ENCODE peak calls at places on chromosome 12, in nine cellular contexts. S is ovary, J is body of pancreas, F is sigmoid colon, C is breast epithelium, P is tibial nerve, T is Peyer's patch, W is esophagus squamous epithelium, D is prostate gland. O is an unnamed sample.
A peak's percentile ranks its signal among the peaks of the same experiment; 100 is the strongest.

GRCh38 chr12:25975682-25976081 is 17.2 kb downstream of the RASSF8 start:
- DNase-seq in P (no peak), S (no peak), T (no peak), C (no peak), D (no peak), F (no peak), W (no peak), J (no peak), O (no peak)

GRCh38 chr12:94982456-94982855 is 21.0 kb downstream of the NDUFA12 start:
- DNase-seq in T (no peak), P (no peak), J (no peak), D (no peak), C (no peak), W (no peak), F (no peak), S (no peak), O (no peak)

GRCh38 chr12:91316825-91317224 is 134.2 kb upstream of the DCN start:
- DNase-seq in J (no peak), W (no peak), S (no peak), P (no peak), D (no peak), C (no peak), T (no peak), F (no peak), O (no peak)

GRCh38 chr12:59055204-59055839 is 135.0 kb upstream of the LRIG3 start:
- DNase-seq in C (no peak), S (no peak), T (no peak), P (no peak), J (peak; percentile 12), D (no peak), W (no peak), F (no peak), O (no peak)

GRCh38 chr12:113244015-113244983 is 23.0 kb downstream of the TPCN1 start:
- DNase-seq in D (peak; percentile 86), J (peak; percentile 93), T (no peak), S (no peak), W (no peak), P (peak; percentile 40), F (peak; percentile 90), C (peak; percentile 94), O (no peak)

GRCh38 chr12:51056242-51056641 is 8.1 kb downstream of the LETMD1 start:
- DNase-seq in S (no peak), W (no peak), J (no peak), D (no peak), F (no peak), T (no peak), P (no peak), C (no peak), O (no peak)

GRCh38 chr12:91687052-91688017 is 458.3 kb downstream of the BTG1 start:
- DNase-seq in F (no peak), D (no peak), W (no peak), J (no peak), C (no peak), P (no peak), S (no peak), T (no peak), O (no peak)

GRCh38 chr12:123957191-123957590 is 15.4 kb downstream of the CCDC92 start:
- DNase-seq in W (no peak), S (no peak), T (no peak), C (no peak), P (no peak), D (no peak), J (no peak), F (no peak), O (no peak)

GRCh38 chr12:31217356-31218130 is 108.4 kb downstream of the SINHCAF start:
- DNase-seq in W (no peak), S (no peak), C (no peak), P (no peak), F (peak; percentile 57), T (no peak), J (no peak), D (no peak), O (no peak)

GRCh38 chr12:124323771-124324530 is 29.1 kb downstream of the RFLNA start:
- DNase-seq in T (no peak), C (no peak), P (no peak), F (no peak), S (no peak), D (no peak), W (no peak), J (no peak), O (no peak)

GRCh38 chr12:108717243-108717642 is 14.1 kb downstream of the CORO1C start:
- DNase-seq in S (no peak), W (no peak), D (no peak), T (no peak), C (no peak), P (no peak), J (no peak), F (no peak), O (no peak)

GRCh38 chr12:49882248-49882850 is 21.4 kb downstream of the FAIM2 start:
- DNase-seq in F (no peak), P (no peak), S (no peak), T (no peak), C (no peak), D (no peak), J (no peak), W (no peak), O (no peak)

GRCh38 chr12:114935658-114936057 is 251.7 kb upstream of the TBX3 start:
- DNase-seq in F (no peak), D (no peak), P (no peak), C (no peak), T (no peak), S (no peak), W (no peak), J (no peak), O (no peak)

GRCh38 chr12:125070661-125071390 is 5.6 kb downstream of the AACS start:
- DNase-seq in F (peak; percentile 11), W (no peak), S (no peak), T (no peak), P (no peak), D (no peak), C (no peak), J (no peak), O (no peak)

GRCh38 chr12:19304149-19304780 is 135.0 kb upstream of the AEBP2 start:
- DNase-seq in S (no peak), P (no peak), F (no peak), J (no peak), W (no peak), D (no peak), T (no peak), C (no peak), O (no peak)

GRCh38 chr12:52062167-52063080 is 7.4 kb upstream of the ATG101 start:
- DNase-seq in F (peak; percentile 76), J (no peak), T (no peak), C (no peak), D (no peak), P (no peak), W (no peak), S (peak; percentile 36), O (no peak)
- TF ChIP-seq POLR2A in F (no peak), J (no peak), T (no peak), C (no peak), D (no peak), P (no peak), W (no peak), S (no peak), O (no peak)

DNA sequence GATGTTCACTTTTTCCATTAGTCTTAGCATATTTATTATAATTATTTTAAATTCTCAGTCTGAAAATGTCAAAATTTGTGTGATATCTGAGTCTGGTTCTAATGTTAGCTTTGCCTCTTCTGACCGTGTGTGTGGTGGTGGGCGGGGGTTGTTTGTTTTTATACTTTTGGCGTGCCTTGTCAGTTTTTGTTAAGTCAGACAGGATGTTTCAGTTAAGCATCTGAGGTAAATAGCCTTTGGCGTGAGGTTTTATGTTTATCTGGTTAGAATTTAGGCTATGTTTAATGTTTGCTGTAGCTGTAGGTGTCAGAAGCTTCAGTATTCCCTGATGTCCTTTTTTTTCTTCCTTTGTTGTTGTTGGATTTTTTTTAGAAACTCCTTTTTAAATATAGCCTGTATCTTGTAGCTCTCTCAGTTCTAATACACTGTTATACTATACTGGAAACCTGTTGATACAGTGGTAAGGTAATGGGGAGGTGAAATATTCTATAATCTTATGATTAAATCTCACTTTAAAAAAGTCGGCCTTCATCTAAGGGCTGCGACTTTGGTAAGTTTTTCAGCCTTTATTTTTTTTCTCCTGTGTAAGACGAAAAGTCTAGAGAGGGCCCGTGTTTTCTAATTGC is 111.6 kb downstream of the SCAF11 start:
- DNase-seq in D (no peak), T (no peak), J (no peak), C (no peak), S (no peak), P (no peak), W (no peak), F (no peak), O (no peak)
- H3K36me3 ChIP-seq in D (no peaks in the 10 kb centered on the region), T (peaks cover 40% of the 10 kb centered on the region), J (no peaks in the 10 kb centered on the region), C (peaks cover 3% of the 10 kb centered on the region), S (no peaks in the 10 kb centered on the region), P (peaks cover 53% of the 10 kb centered on the region), W (no peaks in the 10 kb centered on the region), F (no peaks in the 10 kb centered on the region), O (peaks cover 46% of the 10 kb centered on the region)

DNA sequence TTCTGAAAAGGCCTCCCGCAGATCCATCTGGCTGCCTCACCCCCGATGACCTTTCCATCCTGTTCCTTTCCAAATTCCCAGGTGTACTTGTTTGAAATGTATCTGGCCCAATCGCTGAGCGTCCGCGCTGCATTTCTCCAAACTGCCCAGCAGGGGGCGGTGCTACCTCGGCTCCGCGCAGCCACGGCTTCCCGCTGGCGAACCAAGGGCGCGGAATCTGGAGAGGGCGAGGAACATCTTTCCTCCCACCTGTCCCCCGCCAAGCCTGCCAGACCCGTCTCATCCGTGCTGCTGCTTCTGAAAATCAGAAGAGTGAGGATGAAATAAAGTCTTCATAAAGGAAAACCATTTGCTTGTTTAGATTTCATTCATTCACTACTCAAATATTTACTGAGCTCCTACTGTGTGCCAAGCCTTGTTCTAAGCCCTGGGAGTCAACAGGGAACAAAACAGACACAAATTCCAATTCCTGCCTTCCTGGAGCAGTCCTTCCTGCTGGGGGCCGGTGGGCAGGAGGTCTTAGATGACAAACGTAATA is 16.8 kb upstream of the MYL2 start:
- DNase-seq in P (peak; percentile 22), C (peak; percentile 67), T (peak; percentile 23), F (no peak), J (peak; percentile 40), D (peak; percentile 18), S (no peak), W (no peak), O (no peak)
- TF ChIP-seq CTCF in P (peak; percentile 66), C (peak; percentile 59), T (peak; percentile 58), F (peak; percentile 68), J (peak; percentile 77), D (peak; percentile 72), S (no peak), W (peak; percentile 86), O (peak; percentile 70)

GRCh38 chr12:53182836-53183235 is 2.1 kb upstream of the CSAD start:
- DNase-seq in S (no peak), J (peak; percentile 38), P (no peak), C (no peak), T (no peak), D (no peak), F (no peak), W (no peak), O (no peak)

GRCh38 chr12:53180270-53180930 is at the start of the genes CSAD and ZNF740:
- DNase-seq in W (peak; percentile 72), D (peak; percentile 96), S (peak; percentile 98), T (peak; percentile 97), F (peak; percentile 99), C (peak; percentile 93), J (peak; percentile 98), P (peak; percentile 92), O (peak; percentile 98)

GRCh38 chr12:53179694-53180269 is 740 bp upstream of the ZNF740 start:
- DNase-seq in P (no peak), F (no peak), S (no peak), J (peak; percentile 31), D (no peak), W (no peak), C (peak; percentile 46), T (no peak), O (no peak)

GRCh38 chr12:53181935-53182334 is 1.2 kb upstream of the CSAD start:
- DNase-seq in C (no peak), T (no peak), J (no peak), D (no peak), P (no peak), W (no peak), S (no peak), F (no peak), O (no peak)

GRCh38 chr12:53180931-53181645 is 363 bp upstream of the CSAD start:
- DNase-seq in D (peak; percentile 65), S (peak; percentile 78), J (peak; percentile 83), F (peak; percentile 86), P (no peak), W (no peak), T (peak; percentile 73), C (peak; percentile 60), O (no peak)
- TF ChIP-seq POLR2A in D (no peak), S (no peak), J (no peak), F (no peak), P (no peak), W (no peak), T (no peak), C (no peak), O (no peak)